ENCODE peak calls at places on chromosomes 1 and 21, in nine cellular contexts. P is left lung; O is tibial nerve; Q is pancreas; B is naive thymus-derived CD4-positive, alpha-beta T cell; I is mesenchymal stem cell; C is astrocyte; E is cardiac muscle cell; N is heart left ventricle. G is an unnamed sample.
A peak's percentile ranks its signal among the peaks of the same experiment; 100 is the strongest.

GRCh38 chr1:183185941-183186490 is at the start of gene LAMC2:
- DNase-seq in P (peak; percentile 87), O (no peak), Q (peak; percentile 54), B (no peak), I (peak; percentile 42), C (peak; percentile 66), E (peak; percentile 62), N (no peak), G (no peak)

GRCh38 chr1:18100493-18101063 is 7.0 kb upstream of the IGSF21 start:
- DNase-seq in P (no peak), O (peak; percentile 69), Q (peak; percentile 66), B (peak; percentile 46), I (peak; percentile 46), C (peak; percentile 16), E (peak; percentile 74), N (peak; percentile 44), G (no peak)

GRCh38 chr1:147683163-147683763 is 12.9 kb upstream of the ACP6 start:
- DNase-seq in P (no peak), O (no peak), Q (no peak), B (no peak), I (no peak), C (no peak), E (no peak), N (no peak), G (no peak)

GRCh38 chr21:45467221-45467779 is 62.3 kb downstream of the COL18A1 start:
- DNase-seq in P (peak; percentile 61), O (no peak), Q (peak; percentile 18), B (no peak), I (no peak), C (peak; percentile 27), E (no peak), N (no peak), G (no peak)

GRCh38 chr1:24641646-24642151 is 1.4 kb upstream of the SRRM1 start:
- DNase-seq in P (peak; percentile 87), O (no peak), Q (peak; percentile 45), B (peak; percentile 41), I (peak; percentile 48), C (peak; percentile 18), E (no peak), N (peak; percentile 40), G (no peak)

GRCh38 chr1:85453640-85454194 is 11.2 kb downstream of the DDAH1 start:
- DNase-seq in P (no peak), O (no peak), Q (no peak), B (no peak), I (peak; percentile 38), C (no peak), E (no peak), N (no peak), G (no peak)

GRCh38 chr1:245051349-245052221 is 103.2 kb upstream of the KIF26B start:
- DNase-seq in P (peak; percentile 86), O (no peak), Q (no peak), B (no peak), I (peak; percentile 58), C (peak; percentile 24), E (peak; percentile 44), N (peak; percentile 38), G (no peak)

GRCh38 chr1:152747831-152748230 is 10.0 kb upstream of the KPRP start:
- DNase-seq in P (no peak), O (no peak), Q (no peak), B (no peak), I (no peak), C (no peak), E (no peak), N (no peak), G (no peak)

GRCh38 chr1:171884475-171884874 is 43.2 kb downstream of the DNM3 start:
- DNase-seq in P (no peak), O (no peak), Q (no peak), B (no peak), I (no peak), C (no peak), E (no peak), N (no peak), G (no peak)

GRCh38 chr21:28587748-28588147 is 404.9 kb downstream of the LTN1 start:
- DNase-seq in P (no peak), O (no peak), Q (no peak), B (no peak), I (no peak), C (no peak), E (no peak), N (no peak), G (no peak)

GRCh38 chr21:34882719-34883131 is 166.4 kb downstream of the RUNX1 start:
- DNase-seq in P (no peak), O (no peak), Q (no peak), B (no peak), I (no peak), C (no peak), E (no peak), N (no peak), G (no peak)

GRCh38 chr1:205590777-205591513 is 40.9 kb downstream of the ELK4 start:
- DNase-seq in P (no peak), O (no peak), Q (no peak), B (no peak), I (no peak), C (no peak), E (no peak), N (no peak), G (no peak)

GRCh38 chr1:204754821-204755220 is 69.3 kb upstream of the LRRN2 start:
- DNase-seq in P (no peak), O (no peak), Q (no peak), B (no peak), I (no peak), C (no peak), E (no peak), N (no peak), G (no peak)

GRCh38 chr21:26437326-26438009 is 135.6 kb downstream of the CYYR1 start:
- DNase-seq in P (no peak), O (no peak), Q (no peak), B (no peak), I (no peak), C (peak; percentile 47), E (no peak), N (no peak), G (no peak)

GRCh38 chr1:25797939-25798338 is 2.1 kb upstream of the SELENON start:
- DNase-seq in P (peak; percentile 58), O (no peak), Q (peak; percentile 65), B (no peak), I (peak; percentile 52), C (no peak), E (peak; percentile 72), N (no peak), G (no peak)

GRCh38 chr1:115183158-115183557 is 93.9 kb upstream of the TSPAN2 start:
- DNase-seq in P (no peak), O (no peak), Q (no peak), B (no peak), I (no peak), C (no peak), E (no peak), N (no peak), G (no peak)

DNA sequence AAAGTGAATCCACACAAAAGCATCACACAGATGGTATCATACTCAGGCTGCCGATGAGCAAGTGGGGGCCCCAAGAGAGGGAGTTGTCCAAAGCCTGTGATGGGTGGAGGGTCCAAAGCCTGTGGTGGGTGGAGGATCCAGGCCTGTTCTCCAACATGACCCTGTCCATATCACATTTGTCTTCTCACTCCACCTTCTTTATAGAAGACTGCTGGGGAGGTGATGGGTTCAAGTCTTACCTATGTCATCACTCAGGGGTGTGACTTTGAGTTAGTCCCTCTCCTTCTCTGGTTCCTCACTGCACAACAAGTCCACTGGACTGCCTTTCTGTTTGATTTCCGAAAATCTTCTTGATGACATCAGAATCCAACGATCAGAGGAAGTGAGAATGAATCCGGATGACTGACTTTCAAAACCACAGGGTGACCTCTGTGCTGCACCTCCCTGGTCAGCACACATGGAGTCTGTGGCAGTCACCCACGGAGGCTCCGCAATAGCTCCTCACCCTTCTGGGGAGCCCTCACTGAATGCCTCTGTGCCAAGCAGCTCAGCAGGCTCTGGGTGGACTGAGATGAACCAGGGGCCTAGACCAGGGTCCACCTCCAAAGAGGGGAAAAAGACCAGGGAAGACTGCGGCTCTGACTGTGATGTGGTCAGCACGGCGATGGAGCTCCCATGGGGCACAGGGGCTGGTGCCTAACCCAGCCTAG is 166.8 kb downstream of the HIVEP3 start:
- DNase-seq in P (peak; percentile 83), O (no peak), Q (no peak), B (no peak), I (peak; percentile 47), C (peak; percentile 90), E (no peak), N (no peak), G (no peak)
- H3K4me1 ChIP-seq in P (peaks cover 41% of the 10 kb centered on the region), O (peaks cover 5% of the 10 kb centered on the region), Q (no peaks in the 10 kb centered on the region), B (peaks cover 37% of the 10 kb centered on the region), I (peaks cover 28% of the 10 kb centered on the region), C (peaks cover 21% of the 10 kb centered on the region), E (peaks cover 5% of the 10 kb centered on the region), N (peaks cover 4% of the 10 kb centered on the region), G (peaks cover 8% of the 10 kb centered on the region)

GRCh38 chr1:36772837-36773495 is 261.3 kb downstream of the GRIK3 start:
- DNase-seq in P (no peak), O (no peak), Q (no peak), B (no peak), I (no peak), C (no peak), E (no peak), N (no peak), G (no peak)
- H3K27me3 ChIP-seq in P (peaks cover 83% of the 10 kb centered on the region), O (no peaks in the 10 kb centered on the region), Q (no peaks in the 10 kb centered on the region), B (no peaks in the 10 kb centered on the region), I (peaks cover 51% of the 10 kb centered on the region), C (no peaks in the 10 kb centered on the region), E (peaks cover 12% of the 10 kb centered on the region), N (peaks cover 31% of the 10 kb centered on the region), G (no peaks in the 10 kb centered on the region)

GRCh38 chr1:15407579-15407978 is 2.1 kb upstream of the EFHD2 start:
- DNase-seq in P (no peak), O (no peak), Q (no peak), B (no peak), I (no peak), C (no peak), E (no peak), N (no peak), G (no peak)
- H3K4me1 ChIP-seq in P (peaks cover 28% of the 10 kb centered on the region), O (peaks cover 50% of the 10 kb centered on the region), Q (peaks cover under 1% of the 10 kb centered on the region), B (peaks cover 50% of the 10 kb centered on the region), I (peaks cover 24% of the 10 kb centered on the region), C (peaks cover 35% of the 10 kb centered on the region), E (no peaks in the 10 kb centered on the region), N (peaks cover 41% of the 10 kb centered on the region), G (peaks cover 21% of the 10 kb centered on the region)

GRCh38 chr1:228062085-228062791 is 20.3 kb upstream of the ARF1 start:
- DNase-seq in P (peak; percentile 68), O (peak; percentile 5), Q (no peak), B (no peak), I (no peak), C (no peak), E (no peak), N (no peak), G (no peak)

GRCh38 chr1:228060458-228061190 is 21.9 kb upstream of the ARF1 start:
- DNase-seq in P (peak; percentile 82), O (peak; percentile 8), Q (peak; percentile 64), B (no peak), I (no peak), C (no peak), E (no peak), N (no peak), G (no peak)

GRCh38 chr1:228059536-228060457 is 22.7 kb upstream of the ARF1 start:
- DNase-seq in P (peak; percentile 98), O (peak; percentile 7), Q (peak; percentile 100), B (peak; percentile 46), I (no peak), C (no peak), E (peak; percentile 46), N (no peak), G (peak; percentile 70)

GRCh38 chr1:228062812-228063211 is 19.7 kb upstream of the ARF1 start:
- DNase-seq in P (no peak), O (no peak), Q (no peak), B (no peak), I (no peak), C (no peak), E (no peak), N (no peak), G (no peak)

GRCh38 chr1:228061411-228062084 is 21.0 kb upstream of the ARF1 start:
- DNase-seq in P (no peak), O (peak; percentile 0), Q (no peak), B (no peak), I (no peak), C (no peak), E (no peak), N (no peak), G (no peak)
- H3K27me3 ChIP-seq in P (peaks cover 99% of the 10 kb centered on the region), O (no peaks in the 10 kb centered on the region), Q (no peaks in the 10 kb centered on the region), B (peaks cover 42% of the 10 kb centered on the region), I (peaks cover 90% of the 10 kb centered on the region), C (peaks cover 36% of the 10 kb centered on the region), E (peaks cover 52% of the 10 kb centered on the region), N (peaks cover 61% of the 10 kb centered on the region), G (peaks cover 56% of the 10 kb centered on the region)